ENCODE peak calls at places on chromosomes 2 and 18, in four cellular contexts. One of them, this sample, is unnamed.

GRCh38 chr2:189576361-189576760 is 4.2 kb downstream of the SLC40A1 start:
- DNase-seq in KBM-7: no peak
- DNase-seq in WTC11: no peak
- DNase-seq in NCI-H1105 treated with DMSO at 0.1 percent for 48 hours: no peak
- DNase-seq in this sample: no peak

GRCh38 chr2:26860451-26860850 is 12.5 kb downstream of the DPYSL5 start:
- DNase-seq in KBM-7: no peak
- DNase-seq in WTC11: no peak
- DNase-seq in NCI-H1105 treated with DMSO at 0.1 percent for 48 hours: no peak
- DNase-seq in this sample: no peak

GRCh38 chr2:5932556-5933469 is 240.6 kb downstream of the SOX11 start:
- DNase-seq in KBM-7: no peak
- DNase-seq in WTC11: no peak
- DNase-seq in NCI-H1105 treated with DMSO at 0.1 percent for 48 hours: peak; percentile 18
- DNase-seq in this sample: no peak

GRCh38 chr2:204049635-204050034 is 113.1 kb downstream of the ICOS start:
- DNase-seq in KBM-7: no peak
- DNase-seq in WTC11: no peak
- DNase-seq in NCI-H1105 treated with DMSO at 0.1 percent for 48 hours: no peak
- DNase-seq in this sample: no peak

GRCh38 chr2:124880995-124881394 is 855.9 kb downstream of the CNTNAP5 start:
- DNase-seq in KBM-7: no peak
- DNase-seq in WTC11: no peak
- DNase-seq in NCI-H1105 treated with DMSO at 0.1 percent for 48 hours: no peak
- DNase-seq in this sample: no peak

GRCh38 chr18:58314284-58314683 is 270.3 kb downstream of the NEDD4L start:
- DNase-seq in KBM-7: no peak
- DNase-seq in WTC11: no peak
- DNase-seq in NCI-H1105 treated with DMSO at 0.1 percent for 48 hours: no peak
- DNase-seq in this sample: peak; percentile 96

GRCh38 chr2:40118622-40119021 is 333.3 kb downstream of the SLC8A1 start:
- DNase-seq in KBM-7: no peak
- DNase-seq in WTC11: no peak
- DNase-seq in NCI-H1105 treated with DMSO at 0.1 percent for 48 hours: peak; percentile 5
- DNase-seq in this sample: no peak

GRCh38 chr2:121239969-121240368 is 45.0 kb downstream of the TFCP2L1 start:
- DNase-seq in KBM-7: no peak
- DNase-seq in WTC11: no peak
- DNase-seq in NCI-H1105 treated with DMSO at 0.1 percent for 48 hours: no peak
- DNase-seq in this sample: no peak

GRCh38 chr2:46569766-46570165 is 90.4 kb downstream of the TMEM247 start:
- DNase-seq in KBM-7: no peak
- DNase-seq in WTC11: no peak
- DNase-seq in NCI-H1105 treated with DMSO at 0.1 percent for 48 hours: no peak
- DNase-seq in this sample: no peak

GRCh38 chr2:96500385-96501066 is 4.6 kb downstream of the NEURL3 start:
- DNase-seq in KBM-7: no peak
- DNase-seq in WTC11: no peak
- DNase-seq in NCI-H1105 treated with DMSO at 0.1 percent for 48 hours: no peak
- DNase-seq in this sample: no peak

GRCh38 chr2:3114406-3115185 is 263.0 kb downstream of the EIPR1 start:
- DNase-seq in KBM-7: no peak
- DNase-seq in WTC11: no peak
- DNase-seq in NCI-H1105 treated with DMSO at 0.1 percent for 48 hours: no peak
- DNase-seq in this sample: no peak

GRCh38 chr2:203586696-203587095 is 51.6 kb upstream of the RAPH1 start:
- DNase-seq in KBM-7: no peak
- DNase-seq in WTC11: no peak
- DNase-seq in NCI-H1105 treated with DMSO at 0.1 percent for 48 hours: no peak
- DNase-seq in this sample: no peak

GRCh38 chr2:199019898-199020507 is 437.7 kb downstream of the SATB2 start:
- DNase-seq in KBM-7: peak; percentile 17
- DNase-seq in WTC11: peak; percentile 32
- DNase-seq in NCI-H1105 treated with DMSO at 0.1 percent for 48 hours: peak; percentile 21
- DNase-seq in this sample: peak; percentile 4

This sample was measured in mesenchymal stem cell.